ENCODE peak calls at places on chromosomes 13 and 19, in nine cellular contexts. J is IMR-90, B is A549, S is ovary, D is breast epithelium, W is adrenal gland, U is gastrocnemius medialis, V is prostate gland, P is K562. O is an unnamed sample.

GRCh38 chr13:44668707-44669106 is 92.6 kb upstream of the TSC22D1 start:
- DNase-seq in J (peak; percentile 86), W (no peak), V (no peak), B (no peak), D (no peak), U (no peak), S (no peak), P (no peak), O (no peak)

GRCh38 chr19:18915639-18916038 is 3.5 kb downstream of the COPE start:
- DNase-seq in D (no peak), B (no peak), V (no peak), J (peak; percentile 30), P (no peak), U (no peak), W (peak; percentile 85), S (no peak), O (no peak)

GRCh38 chr19:13099073-13099999 is 3.3 kb downstream of the LYL1 start:
- DNase-seq in U (peak; percentile 53), J (no peak), P (peak; percentile 68), D (no peak), B (no peak), S (peak; percentile 52), V (no peak), W (no peak), O (no peak)

GRCh38 chr13:113584870-113585671 is 518 bp downstream of the TFDP1 start:
- DNase-seq in W (no peak), V (no peak), S (peak; percentile 36), B (peak; percentile 19), J (no peak), P (peak; percentile 52), U (no peak), D (no peak), O (peak; percentile 80)

GRCh38 chr13:101473458-101473857 is 21.0 kb downstream of the ITGBL1 start:
- DNase-seq in S (no peak), U (no peak), D (no peak), W (peak; percentile 40), J (peak; percentile 91), P (no peak), B (no peak), V (no peak), O (no peak)

GRCh38 chr13:39016789-39017188 is 21.1 kb downstream of the PROSER1 start:
- DNase-seq in B (peak; percentile 16), S (no peak), U (no peak), V (no peak), P (peak; percentile 21), W (no peak), D (no peak), J (peak; percentile 8), O (no peak)

GRCh38 chr19:33449799-33450198 is 71.8 kb downstream of the PEPD start:
- DNase-seq in J (no peak), S (no peak), D (no peak), B (no peak), V (no peak), W (no peak), P (no peak), U (no peak), O (no peak)

GRCh38 chr19:6209233-6209632 is 70.5 kb downstream of the MLLT1 start:
- DNase-seq in J (no peak), W (no peak), B (no peak), S (peak; percentile 10), U (no peak), V (no peak), D (no peak), P (no peak), O (no peak)

GRCh38 chr19:12400618-12401502 is at the start of gene ZNF799:
- DNase-seq in S (peak; percentile 94), D (peak; percentile 96), B (peak; percentile 51), J (peak; percentile 95), W (peak; percentile 99), V (peak; percentile 99), P (peak; percentile 82), U (peak; percentile 96), O (peak; percentile 98)

GRCh38 chr19:19193926-19194325 is 1.9 kb downstream of the RFXANK start:
- DNase-seq in J (no peak), B (no peak), V (no peak), S (no peak), W (no peak), U (no peak), P (no peak), D (no peak), O (no peak)

GRCh38 chr19:38707512-38708114 is 36.7 kb downstream of the CAPN12 start:
- DNase-seq in U (no peak), S (no peak), P (no peak), W (peak; percentile 84), J (peak; percentile 23), V (peak; percentile 83), B (no peak), D (peak; percentile 85), O (no peak)

GRCh38 chr19:1251233-1251502 is 2.8 kb downstream of the MIDN start:
- DNase-seq in B (no peak), P (peak; percentile 75), D (no peak), S (no peak), J (peak; percentile 68), U (no peak), W (peak; percentile 83), V (peak; percentile 72), O (no peak)

GRCh38 chr19:29644179-29644578 is 21.1 kb upstream of the PLEKHF1 start:
- DNase-seq in D (no peak), J (no peak), V (no peak), B (no peak), S (no peak), W (no peak), P (no peak), U (no peak), O (no peak)

GRCh38 chr19:48393559-48394330 is at the start of gene GRIN2D:
- DNase-seq in W (no peak), U (no peak), B (no peak), V (no peak), P (peak; percentile 40), J (peak; percentile 33), S (no peak), D (no peak), O (no peak)

GRCh38 chr19:18865973-18866799 is 29.8 kb downstream of the CERS1 start:
- DNase-seq in P (peak; percentile 89), W (no peak), D (no peak), B (peak; percentile 58), V (peak; percentile 46), S (peak; percentile 79), J (peak; percentile 36), U (no peak), O (no peak)

GRCh38 chr19:7505682-7506384 is 10.1 kb upstream of the ZNF358 start:
- DNase-seq in J (no peak), U (no peak), V (no peak), S (no peak), P (peak; percentile 95), W (no peak), B (no peak), D (no peak), O (no peak)

GRCh38 chr13:97878421-97879375 is 74.8 kb upstream of the IPO5 start:
- DNase-seq in J (peak; percentile 34), P (no peak), W (no peak), D (no peak), V (no peak), B (no peak), S (no peak), U (no peak), O (no peak)

GRCh38 chr13:39417131-39417530 is 185.9 kb downstream of the LHFPL6 start:
- DNase-seq in V (no peak), J (no peak), W (no peak), P (no peak), D (no peak), U (no peak), B (no peak), S (no peak), O (no peak)

GRCh38 chr13:43180837-43181236 is 157.5 kb downstream of the DNAJC15 start:
- DNase-seq in U (no peak), P (no peak), J (no peak), B (no peak), D (no peak), W (no peak), S (no peak), V (no peak), O (no peak)

GRCh38 chr13:43180036-43180660 is 156.8 kb downstream of the DNAJC15 start:
- DNase-seq in D (no peak), S (no peak), W (no peak), B (no peak), V (no peak), U (no peak), J (no peak), P (no peak), O (no peak)

DNA sequence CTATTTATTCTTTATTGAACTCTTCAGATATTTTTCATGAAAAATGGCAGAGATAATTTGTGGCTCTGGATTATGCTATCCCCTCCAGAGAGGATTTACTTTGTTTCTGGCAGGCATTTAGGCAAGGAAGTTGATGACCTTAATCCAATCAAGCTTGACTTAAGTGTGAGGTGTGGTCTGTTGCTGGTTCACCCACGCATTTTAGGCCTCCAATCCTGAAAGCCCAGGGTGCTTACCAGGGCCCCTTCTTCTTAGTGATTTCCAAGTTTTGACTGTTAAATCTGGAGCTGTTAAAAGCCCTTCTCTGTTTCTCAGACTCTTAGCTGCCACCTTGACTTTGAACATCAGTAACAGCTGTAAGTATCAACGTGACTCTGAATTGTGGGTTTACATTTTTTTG is 161.8 kb downstream of the DNAJC15 start:
- DNase-seq in S (no peak), J (no peak), P (no peak), W (no peak), V (no peak), D (no peak), U (no peak), B (no peak), O (no peak)
- H3K4me3 ChIP-seq in S (no peak overlapping the region), J (no peak overlapping the region), P (no peak overlapping the region), W (no peak overlapping the region), V (no peak overlapping the region), D (no peak overlapping the region), U (no peak overlapping the region), B (no peak overlapping the region), O (no peak overlapping the region)

GRCh38 chr13:88704600-88705275 is 1033.6 kb downstream of the SLITRK5 start:
- DNase-seq in B (no peak), P (peak; percentile 1), U (no peak), S (no peak), J (no peak), D (no peak), W (no peak), V (no peak), O (no peak)
- TF ChIP-seq POLR2A in B (no peak), P (no peak), U (no peak), S (no peak), J (no peak), D (no peak), W (no peak), V (no peak), O (no peak)

GRCh38 chr13:90156390-90156789 is 1191.1 kb upstream of the MIR17HG start:
- DNase-seq in S (no peak), J (no peak), U (no peak), D (no peak), P (no peak), V (no peak), B (no peak), W (no peak), O (no peak)
- TF ChIP-seq CTCF in S (no peak), J (no peak), U (no peak), D (no peak), P (no peak), V (no peak), B (no peak), W (no peak), O (no peak)

DNA sequence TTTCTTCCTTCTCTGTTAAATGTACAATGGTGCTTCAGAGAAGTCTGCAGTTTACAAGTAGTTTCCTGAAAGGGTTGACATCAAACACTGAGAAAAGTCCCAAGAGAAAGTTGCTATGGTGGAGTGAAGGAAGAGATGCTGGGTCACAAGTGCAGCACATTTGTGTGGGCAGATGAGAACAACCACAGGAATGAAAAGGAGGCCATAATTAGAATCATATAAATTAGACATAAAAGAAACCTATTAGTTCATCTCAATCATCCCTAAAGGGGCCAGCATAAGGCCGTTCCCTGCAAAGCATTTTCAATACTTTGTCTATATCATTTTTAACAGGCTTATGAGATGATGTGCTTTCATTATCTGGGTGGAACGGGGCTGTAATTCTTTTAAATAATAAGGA is 359.2 kb downstream of the IRS2 start:
- DNase-seq in W (no peak), U (no peak), B (no peak), V (no peak), S (no peak), P (no peak), J (no peak), D (no peak), O (no peak)
- H3K4me3 ChIP-seq in W (no peak overlapping the region), U (no peak overlapping the region), B (no peak overlapping the region), V (no peak overlapping the region), S (no peak overlapping the region), P (no peak overlapping the region), J (no peak overlapping the region), D (no peak overlapping the region), O (no peak overlapping the region)